ENCODE peak calls at places on chromosomes 12 and 14, in four cellular contexts. One of them, this sample, is unnamed.

GRCh38 chr12:19957578-19957977 is 410.8 kb upstream of the PDE3A start:
- DNase-seq in HepG2: no peak
- DNase-seq in endothelial cell of umbilical vein: no peak
- DNase-seq in fibroblast of lung: peak; percentile 28
- DNase-seq in this sample: no peak

GRCh38 chr12:57549909-57550627 is at the start of gene KIF5A:
- DNase-seq in endothelial cell of umbilical vein: no peak
- DNase-seq in HepG2: no peak
- DNase-seq in fibroblast of lung: no peak
- DNase-seq in this sample: no peak

GRCh38 chr12:112010415-112011344 is 2.3 kb downstream of the TMEM116 start:
- DNase-seq in endothelial cell of umbilical vein: no peak
- DNase-seq in HepG2: no peak
- DNase-seq in fibroblast of lung: no peak
- DNase-seq in this sample: no peak

GRCh38 chr12:88715673-88716072 is 135.4 kb upstream of the KITLG start:
- DNase-seq in endothelial cell of umbilical vein: peak; percentile 74
- DNase-seq in HepG2: no peak
- DNase-seq in fibroblast of lung: no peak
- DNase-seq in this sample: no peak

GRCh38 chr12:106084048-106084671 is 54.6 kb downstream of the NUAK1 start:
- DNase-seq in endothelial cell of umbilical vein: no peak
- DNase-seq in fibroblast of lung: peak; percentile 53
- DNase-seq in HepG2: peak; percentile 29
- DNase-seq in this sample: peak; percentile 35

GRCh38 chr14:38972511-38972910 is 130.5 kb downstream of the SEC23A start:
- DNase-seq in endothelial cell of umbilical vein: no peak
- DNase-seq in HepG2: no peak
- DNase-seq in fibroblast of lung: no peak
- DNase-seq in this sample: no peak

GRCh38 chr12:6330192-6330591 is 11.7 kb downstream of the TNFRSF1A start:
- DNase-seq in HepG2: no peak
- DNase-seq in fibroblast of lung: no peak
- DNase-seq in endothelial cell of umbilical vein: no peak
- DNase-seq in this sample: no peak

GRCh38 chr12:113409462-113410124 is 5.9 kb upstream of the SDS start:
- DNase-seq in endothelial cell of umbilical vein: no peak
- DNase-seq in fibroblast of lung: no peak
- DNase-seq in HepG2: no peak
- DNase-seq in this sample: no peak

GRCh38 chr12:19444097-19444496 is 4.8 kb downstream of the AEBP2 start:
- DNase-seq in endothelial cell of umbilical vein: no peak
- DNase-seq in fibroblast of lung: peak; percentile 31
- DNase-seq in HepG2: no peak
- DNase-seq in this sample: no peak

GRCh38 chr12:2194571-2194970 is 141.8 kb downstream of the CACNA1C start:
- DNase-seq in endothelial cell of umbilical vein: no peak
- DNase-seq in HepG2: no peak
- DNase-seq in fibroblast of lung: no peak
- DNase-seq in this sample: no peak

GRCh38 chr14:61585598-61586538 is 109.4 kb upstream of the HIF1A start:
- DNase-seq in HepG2: no peak
- DNase-seq in endothelial cell of umbilical vein: peak; percentile 91
- DNase-seq in fibroblast of lung: peak; percentile 83
- DNase-seq in this sample: no peak

GRCh38 chr12:116885496-116885895 is 4.3 kb upstream of the HRK start:
- DNase-seq in HepG2: no peak
- DNase-seq in endothelial cell of umbilical vein: no peak
- DNase-seq in fibroblast of lung: no peak
- DNase-seq in this sample: no peak

GRCh38 chr12:3091030-3091304 is 13.8 kb downstream of the TSPAN9 start:
- DNase-seq in fibroblast of lung: no peak
- DNase-seq in endothelial cell of umbilical vein: no peak
- DNase-seq in HepG2: no peak
- DNase-seq in this sample: no peak

GRCh38 chr14:49954171-49954631 is 61.3 kb downstream of the ARF6 start:
- DNase-seq in fibroblast of lung: peak; percentile 15
- DNase-seq in HepG2: no peak
- DNase-seq in endothelial cell of umbilical vein: no peak
- DNase-seq in this sample: no peak

GRCh38 chr14:101628975-101629374 is 67.7 kb downstream of the DIO3 start:
- DNase-seq in HepG2: no peak
- DNase-seq in endothelial cell of umbilical vein: no peak
- DNase-seq in fibroblast of lung: no peak
- DNase-seq in this sample: no peak

GRCh38 chr12:23751641-23752040 is 197.8 kb downstream of the SOX5 start:
- DNase-seq in endothelial cell of umbilical vein: no peak
- DNase-seq in fibroblast of lung: no peak
- DNase-seq in HepG2: no peak
- DNase-seq in this sample: no peak

GRCh38 chr14:45181329-45181728 is 45.6 kb downstream of the FANCM start:
- DNase-seq in fibroblast of lung: no peak
- DNase-seq in HepG2: no peak
- DNase-seq in endothelial cell of umbilical vein: peak; percentile 49
- DNase-seq in this sample: no peak

GRCh38 chr14:97380539-97380941 is 583.4 kb downstream of the VRK1 start:
- DNase-seq in endothelial cell of umbilical vein: no peak
- DNase-seq in fibroblast of lung: no peak
- DNase-seq in HepG2: no peak
- DNase-seq in this sample: no peak

GRCh38 chr14:34920339-34920738 is 45.2 kb upstream of the BAZ1A start:
- DNase-seq in fibroblast of lung: peak; percentile 11
- DNase-seq in HepG2: no peak
- DNase-seq in endothelial cell of umbilical vein: no peak
- DNase-seq in this sample: no peak

GRCh38 chr14:95664046-95664445 is 22.2 kb upstream of the TCL1B start:
- DNase-seq in HepG2: no peak
- DNase-seq in fibroblast of lung: no peak
- DNase-seq in endothelial cell of umbilical vein: no peak
- DNase-seq in this sample: no peak

GRCh38 chr12:25924535-25925001 is 33.9 kb upstream of the RASSF8 start:
- DNase-seq in endothelial cell of umbilical vein: peak; percentile 93
- DNase-seq in HepG2: no peak
- DNase-seq in fibroblast of lung: no peak
- DNase-seq in this sample: no peak

GRCh38 chr14:33401326-33401725 is 462.6 kb downstream of the NPAS3 start:
- DNase-seq in HepG2: peak; percentile 13
- DNase-seq in endothelial cell of umbilical vein: no peak
- DNase-seq in fibroblast of lung: no peak
- DNase-seq in this sample: no peak

GRCh38 chr14:103514596-103515421 is 7.8 kb downstream of the CKB start:
- DNase-seq in HepG2: no peak
- DNase-seq in endothelial cell of umbilical vein: no peak
- DNase-seq in fibroblast of lung: no peak
- DNase-seq in this sample: no peak

GRCh38 chr14:93528884-93529558 is 98.3 kb downstream of the UNC79 start:
- DNase-seq in fibroblast of lung: no peak
- DNase-seq in endothelial cell of umbilical vein: no peak
- DNase-seq in HepG2: no peak
- DNase-seq in this sample: peak; percentile 68

GRCh38 chr12:126811401-126811800 is 1455.6 kb upstream of the TMEM132C start:
- DNase-seq in fibroblast of lung: no peak
- DNase-seq in endothelial cell of umbilical vein: no peak
- DNase-seq in HepG2: no peak
- DNase-seq in this sample: no peak

GRCh38 chr12:12723681-12724420 is 6.7 kb downstream of the CDKN1B start:
- DNase-seq in endothelial cell of umbilical vein: peak; percentile 57
- DNase-seq in fibroblast of lung: peak; percentile 24
- DNase-seq in HepG2: no peak
- DNase-seq in this sample: no peak

GRCh38 chr12:98678946-98679610 is 34.0 kb downstream of the APAF1 start:
- DNase-seq in endothelial cell of umbilical vein: no peak
- DNase-seq in fibroblast of lung: no peak
- DNase-seq in HepG2: no peak
- DNase-seq in this sample: no peak

GRCh38 chr14:24399981-24400718 is 1.3 kb downstream of the NYNRIN start:
- DNase-seq in endothelial cell of umbilical vein: no peak
- DNase-seq in fibroblast of lung: peak; percentile 17
- DNase-seq in HepG2: no peak
- DNase-seq in this sample: no peak

GRCh38 chr12:80472912-80473500 is 29.0 kb downstream of the PTPRQ start:
- DNase-seq in endothelial cell of umbilical vein: peak; percentile 65
- DNase-seq in HepG2: peak; percentile 35
- DNase-seq in fibroblast of lung: peak; percentile 90
- DNase-seq in this sample: peak; percentile 72

GRCh38 chr14:90513151-90514014 is 116.6 kb downstream of the CALM1 start:
- DNase-seq in endothelial cell of umbilical vein: no peak
- DNase-seq in fibroblast of lung: peak; percentile 54
- DNase-seq in HepG2: peak; percentile 93
- DNase-seq in this sample: no peak

GRCh38 chr14:68444449-68445168 is 348.3 kb downstream of the ZFP36L1 start:
- DNase-seq in fibroblast of lung: peak; percentile 64
- DNase-seq in HepG2: peak; percentile 20
- DNase-seq in endothelial cell of umbilical vein: peak; percentile 30
- DNase-seq in this sample: no peak

GRCh38 chr12:100311317-100311716 is 44.3 kb downstream of the SCYL2 start:
- DNase-seq in HepG2: no peak
- DNase-seq in fibroblast of lung: no peak
- DNase-seq in endothelial cell of umbilical vein: peak; percentile 43
- DNase-seq in this sample: no peak

GRCh38 chr14:53331247-53331646 is 178.1 kb upstream of the DDHD1 start:
- DNase-seq in endothelial cell of umbilical vein: no peak
- DNase-seq in fibroblast of lung: peak; percentile 60
- DNase-seq in HepG2: no peak
- DNase-seq in this sample: no peak

DNA sequence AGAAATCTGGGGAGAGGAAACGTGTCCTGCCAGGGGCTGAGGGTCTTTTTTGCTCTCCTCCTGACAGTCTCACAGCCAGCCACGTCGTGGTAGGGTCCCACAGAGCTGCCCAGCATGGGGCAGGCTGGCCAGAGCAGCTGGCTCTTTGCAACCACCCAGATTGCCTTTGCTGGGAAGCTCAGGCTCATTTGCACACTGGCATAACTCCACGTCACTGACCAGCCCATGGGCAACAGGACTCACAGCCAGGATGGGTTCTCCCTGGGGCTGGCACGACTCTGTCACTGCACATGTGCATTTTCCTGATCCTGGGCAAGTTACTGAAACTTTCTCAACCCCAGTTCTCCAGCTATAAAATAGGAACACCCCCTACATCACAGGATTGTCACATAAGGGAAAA is 242.2 kb downstream of the DPF3 start:
- DNase-seq in HepG2: no peak
- DNase-seq in endothelial cell of umbilical vein: no peak
- DNase-seq in fibroblast of lung: no peak
- DNase-seq in this sample: no peak
- H3K27ac ChIP-seq in HepG2: no peak overlapping the region
- H3K27ac ChIP-seq in endothelial cell of umbilical vein: peak overlapping the region; percentile 39
- H3K27ac ChIP-seq in fibroblast of lung: no peak overlapping the region
- H3K27ac ChIP-seq in this sample: no peak overlapping the region

GRCh38 chr12:43840338-43840737 is 4.5 kb downstream of the TMEM117 start:
- DNase-seq in fibroblast of lung: no peak
- DNase-seq in HepG2: peak; percentile 70
- DNase-seq in endothelial cell of umbilical vein: no peak
- DNase-seq in this sample: no peak

GRCh38 chr12:43836455-43836989 is 641 bp downstream of the TMEM117 start:
- DNase-seq in HepG2: peak; percentile 43
- DNase-seq in fibroblast of lung: peak; percentile 51
- DNase-seq in endothelial cell of umbilical vein: peak; percentile 49
- DNase-seq in this sample: no peak

GRCh38 chr12:43835264-43835655 is 621 bp upstream of the TMEM117 start:
- DNase-seq in fibroblast of lung: peak; percentile 19
- DNase-seq in endothelial cell of umbilical vein: no peak
- DNase-seq in HepG2: no peak
- DNase-seq in this sample: no peak

GRCh38 chr12:43832506-43833168 is 3.2 kb upstream of the TMEM117 start:
- DNase-seq in fibroblast of lung: no peak
- DNase-seq in endothelial cell of umbilical vein: no peak
- DNase-seq in HepG2: no peak
- DNase-seq in this sample: no peak

DNA sequence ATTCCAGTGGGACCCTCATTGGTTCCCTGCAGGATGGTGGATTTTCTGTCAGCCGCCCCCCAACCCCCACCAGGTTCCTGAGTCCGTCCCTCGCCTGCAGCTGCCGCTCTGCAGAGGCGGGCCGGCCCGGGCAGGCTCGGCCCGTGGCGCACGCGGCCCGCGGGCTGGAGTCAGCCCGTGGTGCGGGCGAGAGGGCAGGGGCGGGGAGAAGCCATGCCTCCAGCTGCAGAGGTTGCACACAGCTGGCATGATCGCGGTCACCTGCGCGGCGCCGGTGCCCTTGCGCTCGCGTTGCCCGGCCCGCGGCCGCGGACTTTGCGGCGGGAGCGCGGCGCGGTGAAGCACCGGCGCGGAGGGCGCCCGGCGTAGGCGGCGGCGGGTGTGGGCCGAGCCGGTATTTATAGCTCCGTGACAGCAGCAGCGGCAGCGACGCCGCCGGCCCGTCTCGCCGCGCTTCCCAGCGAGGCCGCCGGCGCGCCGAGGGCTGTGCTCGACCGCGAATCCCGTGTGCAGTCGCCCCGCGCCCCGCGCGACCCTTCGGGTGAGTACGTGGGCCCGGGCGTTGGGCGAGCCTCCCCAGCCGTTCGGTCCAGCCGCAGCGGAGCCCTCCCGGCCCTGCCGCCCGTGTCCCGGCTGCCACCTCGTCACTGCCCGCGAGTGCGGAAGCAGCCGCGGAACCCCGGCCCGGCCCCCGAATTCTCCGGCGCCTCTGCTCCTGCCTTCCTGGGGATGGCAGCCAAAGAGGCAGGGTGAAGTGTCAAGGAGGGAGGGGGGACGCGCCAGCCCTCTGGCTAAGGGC is at the start of gene TMEM117:
- DNase-seq in HepG2: peak; percentile 25
- DNase-seq in endothelial cell of umbilical vein: peak; percentile 61
- DNase-seq in fibroblast of lung: peak; percentile 52
- DNase-seq in this sample: no peak
- H3K9ac ChIP-seq in HepG2: peak within 1 kb of the TSS; percentile 84
- H3K9ac ChIP-seq in endothelial cell of umbilical vein: peak within 1 kb of the TSS; percentile 76
- H3K9ac ChIP-seq in fibroblast of lung: peak within 1 kb of the TSS; percentile 80
- H3K9ac ChIP-seq in this sample: peak within 1 kb of the TSS; percentile 88

DNA sequence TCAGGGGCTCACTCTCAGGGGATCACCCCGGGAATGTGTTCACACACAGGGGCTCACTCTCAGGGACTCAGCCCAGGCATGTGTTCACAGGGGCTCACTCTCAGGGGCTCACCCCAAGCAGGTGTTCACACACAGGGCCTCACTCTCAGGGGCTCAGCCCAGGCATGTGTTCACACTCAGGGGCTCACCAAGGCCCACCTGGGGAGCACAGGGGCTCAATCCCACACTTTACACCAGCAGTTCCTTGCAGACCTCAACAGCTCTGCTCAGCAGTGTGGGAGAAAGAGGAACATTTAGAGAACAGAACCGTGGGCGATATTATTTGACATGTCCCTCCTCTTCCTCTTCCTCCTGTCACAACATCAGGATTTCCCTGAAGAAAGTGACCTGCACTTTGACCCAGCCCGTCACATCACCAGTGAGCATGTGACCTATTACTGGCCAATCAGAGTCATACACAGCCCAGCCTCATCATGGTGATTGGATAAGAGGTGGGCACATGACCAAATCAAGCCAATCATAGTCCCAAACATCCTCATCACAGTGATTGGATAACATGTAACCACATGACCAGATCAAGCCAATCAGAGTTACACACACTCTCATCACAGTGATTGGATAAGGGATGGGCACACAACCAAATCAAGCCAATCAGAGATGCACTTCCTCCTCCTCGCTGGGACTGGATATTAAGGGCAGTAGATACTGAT is 359.4 kb upstream of the SFSWAP start:
- DNase-seq in fibroblast of lung: no peak
- DNase-seq in HepG2: no peak
- DNase-seq in endothelial cell of umbilical vein: no peak
- DNase-seq in this sample: no peak
- H3K27ac ChIP-seq in fibroblast of lung: no peak overlapping the region
- H3K27ac ChIP-seq in HepG2: no peak overlapping the region
- H3K27ac ChIP-seq in endothelial cell of umbilical vein: no peak overlapping the region
- H3K27ac ChIP-seq in this sample: no peak overlapping the region

GRCh38 chr14:59320771-59321170 is 132.3 kb downstream of the DAAM1 start:
- DNase-seq in fibroblast of lung: peak; percentile 37
- DNase-seq in endothelial cell of umbilical vein: no peak
- DNase-seq in HepG2: no peak
- DNase-seq in this sample: no peak
- H3K9ac ChIP-seq in fibroblast of lung: no peak overlapping the region
- H3K9ac ChIP-seq in endothelial cell of umbilical vein: peak overlapping the region; percentile 66
- H3K9ac ChIP-seq in HepG2: no peak overlapping the region
- H3K9ac ChIP-seq in this sample: no peak overlapping the region

This sample was measured in SK-N-MC.